ENCODE peak calls at places on chromosomes 2 and 18, in ten cellular contexts. X, C, M, O, Y, N, A, S, K and F are unnamed samples.

GRCh38 chr18:23365602-23366001 is 87.5 kb upstream of the RIOK3 start:
- ATAC-seq in C (peak; percentile 87), O (peak; percentile 17), K (no peak), X (no peak), S (peak; percentile 87), A (no peak), Y (peak; percentile 89), N (no peak), M (no peak), F (no peak)

GRCh38 chr2:72893594-72894319 is 6.5 kb downstream of the SPR start:
- ATAC-seq in O (peak; percentile 94), C (peak; percentile 79), A (peak; percentile 59), K (peak; percentile 45), N (peak; percentile 82), S (peak; percentile 73), X (peak; percentile 58), Y (peak; percentile 61), M (peak; percentile 60), F (peak; percentile 68)

GRCh38 chr2:26011990-26012856 is 21.7 kb upstream of the RAB10 start:
- ATAC-seq in K (peak; percentile 74), X (no peak), C (peak; percentile 70), A (no peak), O (peak; percentile 67), Y (peak; percentile 75), M (no peak), S (peak; percentile 86), N (peak; percentile 88), F (no peak)

GRCh38 chr2:85760371-85760770 is 6.6 kb downstream of the ATOH8 start:
- ATAC-seq in K (no peak), C (no peak), N (no peak), M (no peak), Y (no peak), O (no peak), S (no peak), A (no peak), X (no peak), F (no peak)

GRCh38 chr2:41933585-41934322 is 114.1 kb upstream of the PKDCC start:
- ATAC-seq in N (no peak), M (no peak), A (peak; percentile 55), S (peak; percentile 45), X (no peak), O (peak; percentile 11), Y (peak; percentile 73), K (peak; percentile 49), C (peak; percentile 46), F (no peak)

GRCh38 chr2:9552491-9553178 is 3.0 kb downstream of the ADAM17 start:
- ATAC-seq in O (no peak), K (no peak), S (no peak), Y (peak; percentile 25), M (peak; percentile 25), A (peak; percentile 28), X (peak; percentile 37), C (no peak), N (no peak), F (no peak)

GRCh38 chr2:158755310-158755709 is 39.8 kb upstream of the DAPL1 start:
- ATAC-seq in N (no peak), S (no peak), C (no peak), Y (no peak), A (no peak), M (no peak), X (peak; percentile 51), O (no peak), K (no peak), F (no peak)

GRCh38 chr2:29987141-29987540 is 65.8 kb upstream of the ALK start:
- ATAC-seq in A (no peak), K (no peak), Y (no peak), M (no peak), N (no peak), O (no peak), C (no peak), S (no peak), X (no peak), F (no peak)

GRCh38 chr18:22355069-22355468 is 62.6 kb downstream of the CTAGE1 start:
- ATAC-seq in A (no peak), O (no peak), N (no peak), S (no peak), C (peak; percentile 28), K (no peak), M (no peak), Y (no peak), X (no peak), F (no peak)

GRCh38 chr2:39141346-39142011 is 20.6 kb upstream of the SOS1 start:
- ATAC-seq in O (peak; percentile 65), M (no peak), A (no peak), C (peak; percentile 69), X (no peak), Y (no peak), K (no peak), N (no peak), S (peak; percentile 80), F (peak; percentile 84)

GRCh38 chr2:237235383-237236095 is 149.8 kb downstream of the COPS8 start:
- ATAC-seq in N (peak; percentile 64), K (peak; percentile 43), O (no peak), X (peak; percentile 65), A (no peak), M (no peak), S (peak; percentile 96), Y (peak; percentile 63), C (peak; percentile 93), F (no peak)

GRCh38 chr2:195642677-195643063 is 14.4 kb upstream of the SLC39A10 start:
- ATAC-seq in M (no peak), A (no peak), O (no peak), K (peak; percentile 62), N (no peak), Y (peak; percentile 46), X (no peak), C (no peak), S (no peak), F (no peak)

GRCh38 chr2:9983413-9984216 is 32.1 kb downstream of the GRHL1 start:
- ATAC-seq in O (peak; percentile 43), A (no peak), C (no peak), S (no peak), K (no peak), X (no peak), N (no peak), Y (no peak), M (no peak), F (no peak)

GRCh38 chr2:54763636-54764291 is 40.3 kb downstream of the EML6 start:
- ATAC-seq in K (peak; percentile 44), M (no peak), O (peak; percentile 88), A (no peak), S (no peak), N (peak; percentile 58), C (no peak), Y (no peak), X (no peak), F (no peak)

GRCh38 chr2:196233033-196233807 is 61.8 kb upstream of the STK17B start:
- ATAC-seq in K (peak; percentile 84), N (no peak), O (no peak), S (peak; percentile 85), Y (peak; percentile 83), X (peak; percentile 23), M (no peak), A (peak; percentile 51), C (peak; percentile 80), F (peak; percentile 49)

GRCh38 chr18:3692691-3693090 is 242.7 kb downstream of the TGIF1 start:
- ATAC-seq in A (no peak), C (no peak), O (peak; percentile 66), Y (no peak), M (no peak), N (no peak), S (no peak), X (no peak), K (no peak), F (no peak)

GRCh38 chr2:207481924-207482323 is 47.8 kb upstream of the CREB1 start:
- ATAC-seq in N (no peak), X (no peak), K (no peak), S (peak; percentile 80), A (no peak), C (no peak), O (peak; percentile 89), M (no peak), Y (no peak), F (no peak)

GRCh38 chr2:1173528-1173927 is 222.9 kb downstream of the SNTG2 start:
- ATAC-seq in C (no peak), M (no peak), K (no peak), X (no peak), O (no peak), A (no peak), N (no peak), Y (no peak), S (no peak), F (no peak)

GRCh38 chr2:237857791-237858190 is 1.6 kb upstream of the RAMP1 start:
- ATAC-seq in Y (no peak), X (no peak), O (no peak), A (no peak), N (no peak), K (no peak), M (no peak), S (no peak), C (no peak), F (no peak)

GRCh38 chr18:7084080-7084765 is 33.4 kb downstream of the LAMA1 start:
- ATAC-seq in K (no peak), X (no peak), A (no peak), N (no peak), S (no peak), M (no peak), O (peak; percentile 65), C (no peak), Y (peak; percentile 85), F (peak; percentile 31)

GRCh38 chr18:36321636-36322407 is 24.3 kb downstream of the FHOD3 start:
- ATAC-seq in C (peak; percentile 47), N (no peak), M (no peak), O (no peak), Y (peak; percentile 16), X (no peak), S (peak; percentile 25), A (peak; percentile 44), K (peak; percentile 77), F (no peak)

GRCh38 chr2:137420744-137421143 is 543.5 kb upstream of the HNMT start:
- ATAC-seq in Y (no peak), O (no peak), M (no peak), C (no peak), K (no peak), X (no peak), A (no peak), N (no peak), S (no peak), F (no peak)

GRCh38 chr2:234967201-234967873 is 15.5 kb downstream of the SH3BP4 start:
- ATAC-seq in O (no peak), S (no peak), M (no peak), X (no peak), N (no peak), Y (no peak), C (no peak), A (peak; percentile 17), K (no peak), F (no peak)

GRCh38 chr2:229752970-229753729 is 38.8 kb upstream of the DNER start:
- ATAC-seq in O (peak; percentile 37), M (no peak), X (no peak), A (no peak), S (no peak), K (peak; percentile 31), C (no peak), Y (peak; percentile 19), N (peak; percentile 78), F (no peak)

GRCh38 chr2:84417453-84417852 is 41.6 kb downstream of the SUCLG1 start:
- ATAC-seq in C (no peak), S (no peak), Y (no peak), K (no peak), N (no peak), X (no peak), O (no peak), M (no peak), A (peak; percentile 73), F (no peak)

GRCh38 chr18:69123421-69123820 is 277.3 kb upstream of the DOK6 start:
- ATAC-seq in X (no peak), Y (no peak), M (no peak), O (no peak), A (no peak), K (no peak), S (no peak), C (no peak), N (no peak), F (no peak)

GRCh38 chr2:234134496-234134895 is 84.0 kb downstream of the SPP2 start:
- ATAC-seq in O (no peak), Y (no peak), M (no peak), S (no peak), X (no peak), C (no peak), N (no peak), A (no peak), K (no peak), F (no peak)

GRCh38 chr2:30914456-30914855 is 107.2 kb upstream of the CAPN13 start:
- ATAC-seq in K (no peak), S (no peak), X (no peak), Y (no peak), N (no peak), C (no peak), A (no peak), O (no peak), M (no peak), F (no peak)